ENCODE peak calls at places on chromosomes 2 and 18, in five cellular contexts. One of them, this sample, is unnamed.

GRCh38 chr2:101655941-101656422 is 41.5 kb upstream of the MAP4K4 start:
- DNase-seq in RWPE1: no peak
- DNase-seq in GM06990: no peak
- DNase-seq in GM13977: no peak
- DNase-seq in fibroblast of lung: peak
- DNase-seq in this sample: no peak

GRCh38 chr2:28748176-28748575 is 3.5 kb upstream of the PPP1CB start:
- DNase-seq in fibroblast of lung: no peak
- DNase-seq in GM06990: no peak
- DNase-seq in RWPE1: no peak
- DNase-seq in GM13977: no peak
- DNase-seq in this sample: no peak

GRCh38 chr2:238745997-238746396 is 101.9 kb upstream of the TWIST2 start:
- DNase-seq in fibroblast of lung: no peak
- DNase-seq in GM13977: no peak
- DNase-seq in RWPE1: no peak
- DNase-seq in GM06990: no peak
- DNase-seq in this sample: no peak

GRCh38 chr2:237201461-237202287 is 116.0 kb downstream of the COPS8 start:
- DNase-seq in GM06990: peak
- DNase-seq in GM13977: peak
- DNase-seq in RWPE1: peak
- DNase-seq in fibroblast of lung: peak
- DNase-seq in this sample: peak

GRCh38 chr18:40371673-40372072 is 1583.4 kb upstream of the PIK3C3 start:
- DNase-seq in GM13977: no peak
- DNase-seq in GM06990: no peak
- DNase-seq in fibroblast of lung: peak
- DNase-seq in RWPE1: peak
- DNase-seq in this sample: peak

GRCh38 chr2:174535757-174536703 is 49.2 kb upstream of the GPR155 start:
- DNase-seq in GM06990: no peak
- DNase-seq in GM13977: no peak
- DNase-seq in fibroblast of lung: no peak
- DNase-seq in RWPE1: no peak
- DNase-seq in this sample: no peak

GRCh38 chr2:6580982-6581381 is 284.7 kb downstream of the CMPK2 start:
- DNase-seq in GM13977: no peak
- DNase-seq in RWPE1: peak
- DNase-seq in GM06990: no peak
- DNase-seq in fibroblast of lung: peak
- DNase-seq in this sample: peak

GRCh38 chr2:105775809-105776559 is 31.3 kb downstream of the NCK2 start:
- DNase-seq in RWPE1: no peak
- DNase-seq in GM06990: no peak
- DNase-seq in GM13977: no peak
- DNase-seq in fibroblast of lung: no peak
- DNase-seq in this sample: no peak

GRCh38 chr2:208334230-208334629 is 68.2 kb downstream of the PIKFYVE start:
- DNase-seq in fibroblast of lung: no peak
- DNase-seq in GM06990: no peak
- DNase-seq in GM13977: no peak
- DNase-seq in RWPE1: no peak
- DNase-seq in this sample: no peak

DNA sequence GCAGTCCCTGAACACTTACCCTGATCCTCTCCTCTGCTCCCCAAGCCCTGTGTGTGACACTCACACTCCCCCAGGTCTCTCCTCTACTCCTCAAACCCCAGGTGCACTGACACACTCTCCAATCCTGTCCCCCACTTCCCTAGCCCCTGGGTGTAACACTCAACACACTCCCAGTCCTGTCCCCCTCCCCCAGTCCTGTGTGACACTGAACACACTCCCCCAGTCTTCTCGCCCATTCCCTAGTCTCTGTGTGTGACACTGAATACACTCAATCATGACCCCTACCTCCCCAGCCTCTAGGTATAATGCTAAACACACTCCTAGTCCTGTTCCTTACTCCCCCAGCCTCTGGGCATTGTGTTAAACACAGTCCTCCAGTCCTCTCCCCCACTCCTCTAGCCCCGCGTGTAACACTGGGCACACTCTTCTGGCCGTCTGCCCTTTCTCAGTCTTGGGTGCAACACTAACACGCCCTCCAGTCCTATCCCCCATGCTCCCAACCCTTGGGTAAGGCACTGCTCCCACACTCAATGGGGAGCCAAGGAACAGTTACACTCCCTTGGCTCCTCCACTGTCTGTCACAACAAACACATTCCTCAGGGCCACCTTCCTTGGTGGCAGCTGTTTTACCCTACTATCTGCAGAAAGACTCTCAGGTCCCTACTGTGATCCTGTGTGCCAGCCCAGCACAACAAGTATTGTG is 82.5 kb upstream of the PKDCC start:
- DNase-seq in GM06990: no peak
- DNase-seq in RWPE1: no peak
- DNase-seq in fibroblast of lung: no peak
- DNase-seq in GM13977: no peak
- DNase-seq in this sample: no peak
- TF ChIP-seq CTCF in GM06990: no peak
- TF ChIP-seq CTCF in RWPE1: no peak
- TF ChIP-seq CTCF in fibroblast of lung: no peak
- TF ChIP-seq CTCF in GM13977: no peak
- TF ChIP-seq CTCF in this sample: no peak

GRCh38 chr18:43161528-43161927 is 46.0 kb upstream of the RIT2 start:
- DNase-seq in fibroblast of lung: peak
- DNase-seq in GM13977: no peak
- DNase-seq in RWPE1: no peak
- DNase-seq in GM06990: no peak
- DNase-seq in this sample: no peak

GRCh38 chr18:43160509-43160908 is 45.0 kb upstream of the RIT2 start:
- DNase-seq in fibroblast of lung: peak
- DNase-seq in GM13977: no peak
- DNase-seq in GM06990: no peak
- DNase-seq in RWPE1: no peak
- DNase-seq in this sample: no peak

GRCh38 chr18:43158381-43158780 is 42.9 kb upstream of the RIT2 start:
- DNase-seq in GM13977: no peak
- DNase-seq in RWPE1: no peak
- DNase-seq in GM06990: no peak
- DNase-seq in fibroblast of lung: no peak
- DNase-seq in this sample: no peak

GRCh38 chr18:43159091-43159490 is 43.6 kb upstream of the RIT2 start:
- DNase-seq in fibroblast of lung: peak
- DNase-seq in GM06990: no peak
- DNase-seq in RWPE1: no peak
- DNase-seq in GM13977: no peak
- DNase-seq in this sample: no peak
- TF ChIP-seq CTCF in fibroblast of lung: no peak
- TF ChIP-seq CTCF in GM06990: no peak
- TF ChIP-seq CTCF in RWPE1: no peak
- TF ChIP-seq CTCF in GM13977: no peak
- TF ChIP-seq CTCF in this sample: no peak

DNA sequence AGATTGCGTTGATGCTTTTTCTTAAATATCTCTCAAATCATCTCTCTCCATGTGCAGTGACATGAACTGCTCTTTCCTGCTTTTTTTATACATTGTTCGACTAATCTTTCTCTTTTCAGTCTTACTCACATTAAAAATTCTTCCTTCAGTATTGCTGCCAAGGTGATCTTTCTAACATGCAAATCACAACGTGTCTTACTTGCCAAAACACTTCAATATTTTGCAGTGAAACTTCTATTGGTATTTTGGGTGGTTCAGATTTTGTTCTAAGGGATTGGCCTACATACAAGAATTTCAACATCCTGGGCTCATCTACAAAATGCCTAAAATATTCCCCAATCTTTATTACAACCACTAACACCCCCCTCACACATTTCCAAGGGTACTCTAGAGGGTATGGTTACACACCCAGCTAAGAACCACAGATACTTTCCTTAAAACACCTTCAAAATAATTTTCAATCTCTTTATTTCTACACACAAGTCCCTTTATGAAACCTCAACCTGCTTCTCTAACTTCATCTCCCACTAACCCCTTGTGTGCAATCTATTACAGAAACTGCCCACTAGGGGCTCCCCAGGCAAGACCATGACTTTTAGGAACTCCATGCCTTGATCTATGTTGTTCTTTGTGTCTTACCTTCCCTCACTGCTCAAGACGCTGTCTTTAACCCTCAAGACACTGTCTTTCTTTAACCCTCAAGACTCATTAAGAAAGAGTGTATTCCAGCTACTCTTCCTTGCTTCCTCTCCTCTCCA is 50.9 kb downstream of the COL3A1 start:
- DNase-seq in fibroblast of lung: peak
- DNase-seq in GM06990: no peak
- DNase-seq in RWPE1: no peak
- DNase-seq in GM13977: no peak
- DNase-seq in this sample: no peak
- TF ChIP-seq CTCF in fibroblast of lung: peak
- TF ChIP-seq CTCF in GM06990: peak
- TF ChIP-seq CTCF in RWPE1: peak
- TF ChIP-seq CTCF in GM13977: peak
- TF ChIP-seq CTCF in this sample: peak

DNA sequence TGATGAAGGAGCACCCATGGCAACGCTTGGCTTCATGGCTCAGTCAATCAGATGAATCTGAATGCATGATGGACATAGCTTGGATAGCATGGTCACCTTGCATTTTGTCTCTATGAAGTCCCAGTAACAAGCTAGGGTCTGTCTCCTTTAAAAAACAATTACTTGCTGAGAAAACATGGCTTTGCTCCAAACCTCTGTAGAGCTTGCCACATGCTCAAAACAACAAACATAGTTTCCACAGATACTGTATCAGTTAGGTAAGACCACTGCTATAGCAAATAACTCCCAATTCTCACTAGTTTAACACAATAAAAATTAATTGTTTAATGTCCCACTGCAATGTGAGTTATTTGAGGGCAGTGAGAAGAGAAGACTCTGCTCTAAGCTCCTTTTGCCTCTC is 401.0 kb downstream of the IRS1 start:
- DNase-seq in fibroblast of lung: peak
- DNase-seq in RWPE1: no peak
- DNase-seq in GM06990: no peak
- DNase-seq in GM13977: no peak
- DNase-seq in this sample: no peak
- TF ChIP-seq CTCF in fibroblast of lung: no peak
- TF ChIP-seq CTCF in RWPE1: no peak
- TF ChIP-seq CTCF in GM06990: no peak
- TF ChIP-seq CTCF in GM13977: no peak
- TF ChIP-seq CTCF in this sample: no peak

DNA sequence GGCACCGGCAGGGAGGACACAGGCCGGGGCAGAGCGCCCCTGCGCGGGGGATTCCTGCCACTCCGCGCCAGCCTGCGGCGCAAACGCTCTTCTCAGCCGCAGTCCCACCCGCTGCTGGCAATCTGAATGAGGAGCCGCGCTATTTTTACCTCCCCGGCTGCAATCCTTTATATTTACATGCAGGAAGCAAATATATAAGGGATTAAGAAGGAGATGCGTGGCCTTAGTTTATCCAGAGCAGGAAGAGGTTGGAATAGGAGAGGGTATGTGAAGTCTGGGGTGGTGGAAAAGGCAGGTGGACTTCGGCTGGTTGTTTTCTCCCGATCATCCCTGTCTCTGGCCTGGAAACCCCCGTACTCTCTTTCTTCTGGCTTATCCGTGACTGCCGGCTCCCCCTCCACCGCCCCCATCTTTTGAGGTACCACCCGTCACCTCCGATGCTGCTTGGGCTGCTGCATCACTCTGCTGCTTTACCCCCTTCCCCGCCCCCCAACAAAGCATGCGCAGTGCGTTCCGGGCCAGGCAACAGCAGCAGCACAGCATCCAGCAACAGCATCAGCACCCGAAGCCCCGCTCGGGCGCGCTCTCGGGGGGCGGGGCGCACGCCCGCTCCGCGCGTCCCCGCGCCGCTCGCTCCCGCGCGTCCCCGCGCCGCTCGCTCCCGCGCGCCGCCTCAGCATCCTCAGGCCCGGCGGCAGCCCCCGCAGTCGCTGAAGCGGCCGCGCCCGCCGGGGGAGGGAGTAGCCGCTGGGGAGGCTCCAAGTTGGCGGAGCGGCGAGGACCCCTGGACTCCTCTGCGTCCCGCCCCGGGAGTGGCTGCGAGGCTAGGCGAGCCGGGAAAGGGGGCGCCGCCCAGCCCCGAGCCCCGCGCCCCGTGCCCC is at the start of gene ADAM23:
- DNase-seq in fibroblast of lung: peak
- DNase-seq in GM13977: peak
- DNase-seq in GM06990: peak
- DNase-seq in RWPE1: peak
- DNase-seq in this sample: no peak
- TF ChIP-seq CTCF in fibroblast of lung: no peak
- TF ChIP-seq CTCF in GM13977: peak
- TF ChIP-seq CTCF in GM06990: peak
- TF ChIP-seq CTCF in RWPE1: no peak
- TF ChIP-seq CTCF in this sample: no peak

GRCh38 chr2:160353166-160353565 is 140.4 kb downstream of the RBMS1 start:
- DNase-seq in RWPE1: peak
- DNase-seq in GM13977: no peak
- DNase-seq in fibroblast of lung: no peak
- DNase-seq in GM06990: no peak
- DNase-seq in this sample: no peak
- TF ChIP-seq CTCF in RWPE1: peak
- TF ChIP-seq CTCF in GM13977: peak
- TF ChIP-seq CTCF in fibroblast of lung: no peak
- TF ChIP-seq CTCF in GM06990: peak
- TF ChIP-seq CTCF in this sample: peak

GRCh38 chr2:158179660-158180059 is 78.0 kb downstream of the UPP2 start:
- DNase-seq in RWPE1: peak
- DNase-seq in fibroblast of lung: no peak
- DNase-seq in GM13977: no peak
- DNase-seq in GM06990: no peak
- DNase-seq in this sample: no peak
- TF ChIP-seq CTCF in RWPE1: peak
- TF ChIP-seq CTCF in fibroblast of lung: peak
- TF ChIP-seq CTCF in GM13977: peak
- TF ChIP-seq CTCF in GM06990: peak
- TF ChIP-seq CTCF in this sample: peak

DNA sequence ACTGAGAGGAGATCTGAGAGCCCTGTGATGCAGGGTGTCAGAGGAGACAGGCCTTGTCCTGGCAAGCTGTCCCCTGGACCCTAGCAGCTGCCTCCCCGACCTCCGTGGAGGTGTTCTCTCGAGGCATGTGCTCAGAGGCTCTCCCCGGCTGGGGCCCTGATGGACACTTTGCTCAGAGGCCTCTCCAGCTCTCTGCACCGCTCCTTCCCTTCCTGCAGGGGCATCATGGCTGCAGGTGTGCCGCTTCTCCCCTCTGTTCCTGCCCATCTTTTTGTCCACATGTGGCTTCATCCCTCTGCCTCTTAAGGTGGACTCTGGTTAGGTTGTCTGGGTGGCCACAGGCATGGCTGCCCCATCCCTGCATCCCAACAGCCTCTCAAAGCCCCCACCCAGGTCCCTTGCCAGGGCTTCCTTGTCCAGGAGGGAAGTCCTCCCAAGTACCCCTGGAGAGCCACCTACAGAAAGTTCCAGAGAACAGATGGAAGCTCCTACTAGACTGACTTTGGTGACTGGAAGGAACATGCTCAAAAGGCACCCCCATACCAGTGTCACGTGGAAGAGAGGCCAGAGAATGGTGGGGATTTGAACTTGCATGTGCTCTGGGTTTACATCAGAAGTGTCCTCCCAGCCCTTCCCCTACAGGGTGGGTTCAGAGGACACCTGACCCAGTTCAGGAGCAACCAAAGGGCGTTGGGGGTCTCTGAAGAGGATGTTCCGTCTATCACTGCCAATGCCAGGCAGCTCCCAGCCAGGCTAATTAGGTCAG is 120.4 kb downstream of the KLHL29 start:
- DNase-seq in RWPE1: no peak
- DNase-seq in GM13977: no peak
- DNase-seq in GM06990: no peak
- DNase-seq in fibroblast of lung: no peak
- DNase-seq in this sample: no peak
- TF ChIP-seq CTCF in RWPE1: no peak
- TF ChIP-seq CTCF in GM13977: no peak
- TF ChIP-seq CTCF in GM06990: peak
- TF ChIP-seq CTCF in fibroblast of lung: no peak
- TF ChIP-seq CTCF in this sample: peak

This sample was measured in HFFc6.